ENCODE peak calls at places on chromosomes 1 and 21, in seven cellular contexts. One of them, this sample, is unnamed.

GRCh38 chr1:225849905-225850304 is 32.3 kb downstream of the TMEM63A start:
- DNase-seq in AG04450: no peak
- DNase-seq in Panc1: no peak
- DNase-seq in fibroblast of lung: no peak
- DNase-seq in upper lobe of right lung: no peak
- DNase-seq in GM10248: no peak
- DNase-seq in CD4-positive, alpha-beta T cell: no peak
- DNase-seq in this sample: no peak

GRCh38 chr1:192477630-192478029 is 97.9 kb upstream of the RGS1 start:
- DNase-seq in GM10248: peak; percentile 31
- DNase-seq in fibroblast of lung: peak; percentile 79
- DNase-seq in CD4-positive, alpha-beta T cell: no peak
- DNase-seq in upper lobe of right lung: no peak
- DNase-seq in AG04450: no peak
- DNase-seq in Panc1: no peak
- DNase-seq in this sample: no peak

GRCh38 chr1:2583871-2584341 is 2.7 kb upstream of the PRXL2B start:
- DNase-seq in AG04450: no peak
- DNase-seq in fibroblast of lung: peak; percentile 60
- DNase-seq in Panc1: no peak
- DNase-seq in GM10248: no peak
- DNase-seq in upper lobe of right lung: peak; percentile 80
- DNase-seq in CD4-positive, alpha-beta T cell: peak; percentile 60
- DNase-seq in this sample: no peak

GRCh38 chr1:78426398-78426797 is 64.4 kb upstream of the PTGFR start:
- DNase-seq in AG04450: no peak
- DNase-seq in fibroblast of lung: no peak
- DNase-seq in upper lobe of right lung: no peak
- DNase-seq in CD4-positive, alpha-beta T cell: no peak
- DNase-seq in Panc1: no peak
- DNase-seq in GM10248: no peak
- DNase-seq in this sample: no peak

GRCh38 chr1:24383381-24383940 is 30.1 kb downstream of the STPG1 start:
- DNase-seq in Panc1: no peak
- DNase-seq in AG04450: no peak
- DNase-seq in CD4-positive, alpha-beta T cell: no peak
- DNase-seq in fibroblast of lung: no peak
- DNase-seq in GM10248: no peak
- DNase-seq in upper lobe of right lung: no peak
- DNase-seq in this sample: no peak

GRCh38 chr21:15943009-15943666 is 213.4 kb downstream of the USP25 start:
- DNase-seq in CD4-positive, alpha-beta T cell: no peak
- DNase-seq in fibroblast of lung: peak; percentile 10
- DNase-seq in Panc1: peak; percentile 15
- DNase-seq in AG04450: no peak
- DNase-seq in upper lobe of right lung: no peak
- DNase-seq in GM10248: no peak
- DNase-seq in this sample: no peak

GRCh38 chr1:17308593-17308992 is 596 bp downstream of the PADI4 start:
- DNase-seq in upper lobe of right lung: no peak
- DNase-seq in Panc1: no peak
- DNase-seq in GM10248: no peak
- DNase-seq in AG04450: no peak
- DNase-seq in fibroblast of lung: no peak
- DNase-seq in CD4-positive, alpha-beta T cell: no peak
- DNase-seq in this sample: no peak

GRCh38 chr1:91123319-91123718 is 101.5 kb upstream of the ZNF644 start:
- DNase-seq in AG04450: no peak
- DNase-seq in CD4-positive, alpha-beta T cell: no peak
- DNase-seq in GM10248: no peak
- DNase-seq in Panc1: no peak
- DNase-seq in upper lobe of right lung: no peak
- DNase-seq in fibroblast of lung: no peak
- DNase-seq in this sample: no peak

GRCh38 chr1:66438062-66438970 is 95.6 kb upstream of the SGIP1 start:
- DNase-seq in AG04450: no peak
- DNase-seq in upper lobe of right lung: no peak
- DNase-seq in Panc1: no peak
- DNase-seq in CD4-positive, alpha-beta T cell: no peak
- DNase-seq in GM10248: no peak
- DNase-seq in fibroblast of lung: no peak
- DNase-seq in this sample: no peak

GRCh38 chr1:60108223-60108622 is 34.7 kb upstream of the C1orf87 start:
- DNase-seq in upper lobe of right lung: no peak
- DNase-seq in GM10248: no peak
- DNase-seq in CD4-positive, alpha-beta T cell: no peak
- DNase-seq in fibroblast of lung: peak; percentile 8
- DNase-seq in AG04450: no peak
- DNase-seq in Panc1: no peak
- DNase-seq in this sample: no peak

GRCh38 chr1:24021403-24022266 is 41.5 kb upstream of the SRSF10 start:
- DNase-seq in AG04450: no peak
- DNase-seq in Panc1: no peak
- DNase-seq in upper lobe of right lung: no peak
- DNase-seq in fibroblast of lung: no peak
- DNase-seq in GM10248: no peak
- DNase-seq in CD4-positive, alpha-beta T cell: no peak
- DNase-seq in this sample: no peak

GRCh38 chr1:68202239-68202832 is 30.0 kb downstream of the WLS start:
- DNase-seq in GM10248: no peak
- DNase-seq in fibroblast of lung: peak; percentile 32
- DNase-seq in upper lobe of right lung: no peak
- DNase-seq in CD4-positive, alpha-beta T cell: no peak
- DNase-seq in AG04450: no peak
- DNase-seq in Panc1: no peak
- DNase-seq in this sample: no peak

GRCh38 chr1:7369866-7370265 is 401.2 kb upstream of the VAMP3 start:
- DNase-seq in CD4-positive, alpha-beta T cell: no peak
- DNase-seq in upper lobe of right lung: no peak
- DNase-seq in AG04450: no peak
- DNase-seq in Panc1: no peak
- DNase-seq in GM10248: no peak
- DNase-seq in fibroblast of lung: no peak
- DNase-seq in this sample: no peak

GRCh38 chr1:241916196-241916595 is 41.4 kb upstream of the BECN2 start:
- DNase-seq in fibroblast of lung: no peak
- DNase-seq in GM10248: no peak
- DNase-seq in AG04450: no peak
- DNase-seq in Panc1: no peak
- DNase-seq in upper lobe of right lung: no peak
- DNase-seq in CD4-positive, alpha-beta T cell: no peak
- DNase-seq in this sample: no peak

GRCh38 chr1:165717918-165718515 is 19.7 kb upstream of the ALDH9A1 start:
- DNase-seq in fibroblast of lung: peak; percentile 78
- DNase-seq in CD4-positive, alpha-beta T cell: peak; percentile 6
- DNase-seq in Panc1: peak; percentile 58
- DNase-seq in GM10248: peak; percentile 57
- DNase-seq in AG04450: peak; percentile 33
- DNase-seq in upper lobe of right lung: no peak
- DNase-seq in this sample: no peak

GRCh38 chr1:111476761-111477309 is 3.1 kb downstream of the C1orf162 start:
- DNase-seq in upper lobe of right lung: no peak
- DNase-seq in GM10248: peak; percentile 48
- DNase-seq in AG04450: no peak
- DNase-seq in fibroblast of lung: no peak
- DNase-seq in Panc1: no peak
- DNase-seq in CD4-positive, alpha-beta T cell: peak; percentile 19
- DNase-seq in this sample: no peak

GRCh38 chr1:15141933-15142647 is 11.5 kb upstream of the TMEM51 start:
- DNase-seq in CD4-positive, alpha-beta T cell: no peak
- DNase-seq in AG04450: no peak
- DNase-seq in upper lobe of right lung: no peak
- DNase-seq in GM10248: no peak
- DNase-seq in Panc1: no peak
- DNase-seq in fibroblast of lung: peak; percentile 42
- DNase-seq in this sample: no peak

GRCh38 chr21:46004168-46004861 is 22.7 kb downstream of the COL6A1 start:
- DNase-seq in GM10248: no peak
- DNase-seq in upper lobe of right lung: no peak
- DNase-seq in AG04450: no peak
- DNase-seq in CD4-positive, alpha-beta T cell: no peak
- DNase-seq in Panc1: no peak
- DNase-seq in fibroblast of lung: no peak
- DNase-seq in this sample: no peak

DNA sequence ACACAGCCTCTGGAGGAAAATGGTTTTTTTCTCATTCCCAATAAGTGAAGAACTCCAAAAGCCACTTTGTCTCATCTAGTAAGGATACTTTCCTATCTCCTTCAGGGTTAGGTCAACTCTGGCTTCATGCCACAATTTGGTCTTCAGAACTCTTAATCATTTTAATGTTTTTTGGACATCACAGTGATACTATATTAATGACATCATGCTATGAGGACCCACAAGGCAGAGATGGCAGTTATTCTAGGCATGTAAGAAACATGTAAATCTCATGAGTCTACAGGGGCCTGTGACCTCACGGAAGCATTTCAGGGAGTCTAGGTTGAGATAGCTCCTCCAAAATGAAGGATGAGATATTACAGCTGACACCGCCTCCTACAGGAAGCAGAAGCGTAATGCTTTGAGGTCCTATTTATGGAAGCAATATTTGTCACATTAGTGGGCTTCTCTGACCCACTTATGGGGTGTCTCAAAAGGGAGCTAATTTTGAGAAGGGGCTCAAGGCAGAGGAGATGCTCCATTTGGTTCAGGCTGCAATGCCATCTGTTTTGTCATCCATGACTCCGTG is 5.0 kb upstream of the GPR137B start:
- DNase-seq in upper lobe of right lung: no peak
- DNase-seq in Panc1: no peak
- DNase-seq in CD4-positive, alpha-beta T cell: no peak
- DNase-seq in fibroblast of lung: no peak
- DNase-seq in AG04450: no peak
- DNase-seq in GM10248: no peak
- DNase-seq in this sample: no peak
- TF ChIP-seq CTCF in upper lobe of right lung: no peak
- TF ChIP-seq CTCF in Panc1: peak; percentile 46
- TF ChIP-seq CTCF in CD4-positive, alpha-beta T cell: no peak
- TF ChIP-seq CTCF in fibroblast of lung: no peak
- TF ChIP-seq CTCF in AG04450: no peak
- TF ChIP-seq CTCF in GM10248: peak; percentile 19
- TF ChIP-seq CTCF in this sample: no peak

GRCh38 chr1:22037520-22037919 is 15.0 kb upstream of the CDC42 start:
- DNase-seq in Panc1: no peak
- DNase-seq in upper lobe of right lung: no peak
- DNase-seq in GM10248: no peak
- DNase-seq in CD4-positive, alpha-beta T cell: no peak
- DNase-seq in fibroblast of lung: no peak
- DNase-seq in AG04450: no peak
- DNase-seq in this sample: no peak

GRCh38 chr1:22043175-22043769 is 9.2 kb upstream of the CDC42 start:
- DNase-seq in GM10248: no peak
- DNase-seq in Panc1: no peak
- DNase-seq in AG04450: no peak
- DNase-seq in upper lobe of right lung: no peak
- DNase-seq in fibroblast of lung: no peak
- DNase-seq in CD4-positive, alpha-beta T cell: no peak
- DNase-seq in this sample: no peak

GRCh38 chr1:22038036-22038435 is 14.5 kb upstream of the CDC42 start:
- DNase-seq in upper lobe of right lung: no peak
- DNase-seq in fibroblast of lung: no peak
- DNase-seq in CD4-positive, alpha-beta T cell: no peak
- DNase-seq in Panc1: no peak
- DNase-seq in GM10248: no peak
- DNase-seq in AG04450: no peak
- DNase-seq in this sample: no peak

GRCh38 chr1:22041505-22041904 is 11.0 kb upstream of the CDC42 start:
- DNase-seq in CD4-positive, alpha-beta T cell: no peak
- DNase-seq in AG04450: no peak
- DNase-seq in upper lobe of right lung: no peak
- DNase-seq in Panc1: no peak
- DNase-seq in GM10248: no peak
- DNase-seq in fibroblast of lung: no peak
- DNase-seq in this sample: no peak

DNA sequence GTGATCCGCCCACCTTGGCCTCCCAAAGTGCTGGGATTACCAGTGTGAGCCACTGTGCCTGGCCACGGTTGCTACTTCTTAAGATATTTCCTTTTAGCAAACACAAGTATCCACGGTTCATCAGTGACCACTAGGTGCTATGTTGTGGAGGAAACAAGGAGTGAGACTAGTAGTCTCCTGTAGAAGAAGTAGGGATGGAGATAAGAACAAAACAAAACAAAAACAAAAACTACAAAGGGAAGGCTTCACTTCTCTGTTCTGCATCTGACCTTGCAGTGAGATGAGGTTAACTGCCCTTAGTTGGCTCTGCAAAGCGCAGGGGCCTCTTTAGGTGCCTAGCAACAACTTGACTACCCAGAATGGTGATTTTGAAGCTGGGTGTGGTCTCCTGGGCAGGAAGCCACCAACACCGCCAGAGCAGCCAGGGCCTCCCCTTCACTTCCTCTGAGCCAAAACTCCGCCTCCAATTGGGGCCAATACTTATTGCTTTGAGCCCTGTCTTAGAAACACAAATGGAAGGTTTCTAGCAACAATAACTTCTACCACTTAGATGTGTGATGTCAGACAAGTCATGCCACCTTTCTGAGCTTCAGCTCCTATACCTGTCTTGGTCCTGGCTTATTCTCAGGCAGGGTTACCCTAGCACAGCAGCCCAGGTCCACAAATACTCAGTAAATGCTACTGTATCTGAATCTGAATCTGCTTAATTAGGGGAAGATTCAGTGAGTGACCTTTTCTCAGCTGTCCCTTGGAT is 12.7 kb upstream of the CDC42 start:
- DNase-seq in GM10248: peak; percentile 85
- DNase-seq in Panc1: no peak
- DNase-seq in CD4-positive, alpha-beta T cell: peak; percentile 87
- DNase-seq in upper lobe of right lung: peak; percentile 88
- DNase-seq in AG04450: no peak
- DNase-seq in fibroblast of lung: peak; percentile 89
- DNase-seq in this sample: no peak
- TF ChIP-seq CTCF in GM10248: no peak
- TF ChIP-seq CTCF in Panc1: no peak
- TF ChIP-seq CTCF in CD4-positive, alpha-beta T cell: no peak
- TF ChIP-seq CTCF in upper lobe of right lung: peak; percentile 5
- TF ChIP-seq CTCF in AG04450: peak; percentile 12
- TF ChIP-seq CTCF in fibroblast of lung: no peak
- TF ChIP-seq CTCF in this sample: no peak

GRCh38 chr21:35696644-35697043 is 363.7 kb downstream of the SETD4 start:
- DNase-seq in GM10248: no peak
- DNase-seq in CD4-positive, alpha-beta T cell: no peak
- DNase-seq in fibroblast of lung: no peak
- DNase-seq in Panc1: no peak
- DNase-seq in upper lobe of right lung: no peak
- DNase-seq in AG04450: no peak
- DNase-seq in this sample: no peak
- TF ChIP-seq CTCF in GM10248: no peak
- TF ChIP-seq CTCF in CD4-positive, alpha-beta T cell: no peak
- TF ChIP-seq CTCF in fibroblast of lung: peak; percentile 10
- TF ChIP-seq CTCF in Panc1: no peak
- TF ChIP-seq CTCF in upper lobe of right lung: no peak
- TF ChIP-seq CTCF in AG04450: peak; percentile 18
- TF ChIP-seq CTCF in this sample: no peak

DNA sequence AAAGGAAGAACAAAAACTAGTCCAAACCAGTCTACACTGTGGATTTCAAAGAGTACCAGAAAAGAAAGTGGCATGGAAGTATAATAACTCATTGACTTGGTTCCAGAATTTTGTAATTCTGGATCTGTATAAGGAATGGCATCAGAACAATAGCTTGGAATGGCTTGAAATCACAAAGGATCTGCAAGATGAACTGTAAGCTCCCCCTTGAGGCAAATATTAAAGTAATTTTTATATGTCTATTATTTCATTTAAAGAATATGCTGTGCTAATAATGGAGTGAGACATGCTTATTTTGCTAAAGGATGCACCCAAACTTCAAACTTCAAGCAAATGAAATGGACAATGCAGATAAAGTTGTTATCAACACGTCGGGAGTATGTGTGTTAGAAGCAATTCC is 21.3 kb downstream of the CHODL start:
- DNase-seq in GM10248: no peak
- DNase-seq in upper lobe of right lung: no peak
- DNase-seq in CD4-positive, alpha-beta T cell: no peak
- DNase-seq in fibroblast of lung: no peak
- DNase-seq in AG04450: no peak
- DNase-seq in Panc1: no peak
- DNase-seq in this sample: no peak
- TF ChIP-seq CTCF in GM10248: no peak
- TF ChIP-seq CTCF in upper lobe of right lung: no peak
- TF ChIP-seq CTCF in CD4-positive, alpha-beta T cell: no peak
- TF ChIP-seq CTCF in fibroblast of lung: no peak
- TF ChIP-seq CTCF in AG04450: no peak
- TF ChIP-seq CTCF in Panc1: no peak
- TF ChIP-seq CTCF in this sample: no peak